ENCODE peak calls at places on chromosomes 4 and X, in ten cellular contexts. One of them, this sample, is unnamed.

GRCh38 chr4:88352062-88352461 is 26.6 kb upstream of the HERC6 start:
- DNase-seq in K562: no peak
- DNase-seq in mesenchymal stem cell: peak; percentile 34
- DNase-seq in neuronal stem cell: no peak
- DNase-seq in hepatocyte: no peak
- DNase-seq in SK-N-SH: no peak
- DNase-seq in GM23248: peak; percentile 76
- DNase-seq in neural progenitor cell: no peak
- DNase-seq in osteoblast: no peak
- DNase-seq in IMR-90: peak; percentile 16
- DNase-seq in this sample: no peak

GRCh38 chr4:140809671-140810070 is 53.5 kb upstream of the TBC1D9 start:
- DNase-seq in SK-N-SH: no peak
- DNase-seq in mesenchymal stem cell: no peak
- DNase-seq in GM23248: no peak
- DNase-seq in IMR-90: no peak
- DNase-seq in K562: no peak
- DNase-seq in hepatocyte: no peak
- DNase-seq in neural progenitor cell: no peak
- DNase-seq in neuronal stem cell: no peak
- DNase-seq in osteoblast: no peak
- DNase-seq in this sample: no peak

GRCh38 chr4:72951628-72952027 is 117.9 kb downstream of the COX18 start:
- DNase-seq in GM23248: no peak
- DNase-seq in neuronal stem cell: no peak
- DNase-seq in osteoblast: no peak
- DNase-seq in IMR-90: no peak
- DNase-seq in neural progenitor cell: no peak
- DNase-seq in K562: no peak
- DNase-seq in mesenchymal stem cell: no peak
- DNase-seq in hepatocyte: no peak
- DNase-seq in SK-N-SH: no peak
- DNase-seq in this sample: no peak

GRCh38 chr4:82799006-82799881 is 648 bp upstream of the SCD5 start:
- DNase-seq in osteoblast: no peak
- DNase-seq in GM23248: peak; percentile 48
- DNase-seq in SK-N-SH: peak; percentile 44
- DNase-seq in neuronal stem cell: no peak
- DNase-seq in mesenchymal stem cell: no peak
- DNase-seq in hepatocyte: no peak
- DNase-seq in K562: no peak
- DNase-seq in IMR-90: no peak
- DNase-seq in neural progenitor cell: peak; percentile 66
- DNase-seq in this sample: no peak

GRCh38 chrX:132615396-132616131 is 126.7 kb upstream of the MBNL3 start:
- DNase-seq in K562: peak; percentile 28
- DNase-seq in osteoblast: no peak
- DNase-seq in GM23248: peak; percentile 45
- DNase-seq in neuronal stem cell: peak; percentile 32
- DNase-seq in SK-N-SH: no peak
- DNase-seq in hepatocyte: peak; percentile 70
- DNase-seq in IMR-90: peak; percentile 12
- DNase-seq in mesenchymal stem cell: peak; percentile 60
- DNase-seq in neural progenitor cell: peak; percentile 65
- DNase-seq in this sample: peak; percentile 47

GRCh38 chrX:18422325-18422724 is 3.1 kb upstream of the CDKL5 start:
- DNase-seq in osteoblast: peak; percentile 82
- DNase-seq in IMR-90: peak; percentile 94
- DNase-seq in neural progenitor cell: no peak
- DNase-seq in SK-N-SH: no peak
- DNase-seq in neuronal stem cell: no peak
- DNase-seq in mesenchymal stem cell: peak; percentile 88
- DNase-seq in hepatocyte: no peak
- DNase-seq in K562: no peak
- DNase-seq in GM23248: peak; percentile 92
- DNase-seq in this sample: no peak

GRCh38 chr4:6686104-6686787 is 7.4 kb upstream of the S100P start:
- DNase-seq in hepatocyte: no peak
- DNase-seq in mesenchymal stem cell: no peak
- DNase-seq in SK-N-SH: no peak
- DNase-seq in neural progenitor cell: no peak
- DNase-seq in osteoblast: peak; percentile 31
- DNase-seq in K562: no peak
- DNase-seq in IMR-90: no peak
- DNase-seq in GM23248: no peak
- DNase-seq in neuronal stem cell: no peak
- DNase-seq in this sample: no peak

GRCh38 chr4:31051565-31051964 is 331.4 kb downstream of the PCDH7 start:
- DNase-seq in neuronal stem cell: no peak
- DNase-seq in osteoblast: no peak
- DNase-seq in SK-N-SH: no peak
- DNase-seq in IMR-90: peak; percentile 18
- DNase-seq in mesenchymal stem cell: no peak
- DNase-seq in hepatocyte: no peak
- DNase-seq in neural progenitor cell: no peak
- DNase-seq in GM23248: no peak
- DNase-seq in K562: no peak
- DNase-seq in this sample: no peak

GRCh38 chrX:154371771-154372300 is 2.6 kb downstream of the FLNA start:
- DNase-seq in mesenchymal stem cell: no peak
- DNase-seq in IMR-90: no peak
- DNase-seq in K562: no peak
- DNase-seq in SK-N-SH: no peak
- DNase-seq in GM23248: no peak
- DNase-seq in neuronal stem cell: no peak
- DNase-seq in neural progenitor cell: peak; percentile 33
- DNase-seq in hepatocyte: no peak
- DNase-seq in osteoblast: no peak
- DNase-seq in this sample: no peak

GRCh38 chrX:129769467-129770154 is 10.1 kb upstream of the SASH3 start:
- DNase-seq in hepatocyte: no peak
- DNase-seq in K562: no peak
- DNase-seq in IMR-90: no peak
- DNase-seq in osteoblast: no peak
- DNase-seq in mesenchymal stem cell: no peak
- DNase-seq in GM23248: no peak
- DNase-seq in neural progenitor cell: peak; percentile 11
- DNase-seq in neuronal stem cell: no peak
- DNase-seq in SK-N-SH: no peak
- DNase-seq in this sample: peak; percentile 96

GRCh38 chrX:135494453-135494852 is 26.0 kb upstream of the INTS6L start:
- DNase-seq in K562: no peak
- DNase-seq in mesenchymal stem cell: no peak
- DNase-seq in GM23248: no peak
- DNase-seq in osteoblast: no peak
- DNase-seq in IMR-90: no peak
- DNase-seq in neural progenitor cell: no peak
- DNase-seq in hepatocyte: no peak
- DNase-seq in neuronal stem cell: no peak
- DNase-seq in SK-N-SH: no peak
- DNase-seq in this sample: no peak

GRCh38 chrX:135489542-135489941 is 30.9 kb upstream of the INTS6L start:
- DNase-seq in SK-N-SH: no peak
- DNase-seq in hepatocyte: no peak
- DNase-seq in IMR-90: no peak
- DNase-seq in GM23248: no peak
- DNase-seq in mesenchymal stem cell: no peak
- DNase-seq in neural progenitor cell: no peak
- DNase-seq in osteoblast: no peak
- DNase-seq in K562: no peak
- DNase-seq in neuronal stem cell: no peak
- DNase-seq in this sample: peak; percentile 33

DNA sequence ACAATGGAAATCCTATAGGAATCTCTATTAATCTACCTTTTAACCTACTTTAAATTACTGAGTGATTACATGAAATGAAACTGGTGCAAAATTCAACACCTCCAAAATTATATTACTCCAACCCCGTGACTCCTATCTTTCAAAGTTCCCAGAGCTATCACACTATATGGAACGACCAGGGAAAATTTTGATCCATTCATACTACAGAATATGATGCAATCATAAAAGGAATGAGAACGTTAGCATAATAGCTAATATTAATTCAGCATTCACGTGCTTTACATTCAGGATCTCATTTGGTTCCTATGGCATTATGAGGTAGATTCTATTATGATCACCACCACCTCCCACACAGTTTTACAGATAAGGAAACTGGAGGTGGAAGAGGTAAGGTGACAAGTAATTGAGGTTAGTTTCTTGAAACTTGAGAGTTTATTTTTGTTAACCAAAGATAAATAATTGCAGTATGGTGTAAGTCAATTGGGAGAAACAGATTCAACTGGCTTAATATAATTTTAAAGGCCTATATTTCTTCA is 29.4 kb upstream of the INTS6L start:
- DNase-seq in K562: no peak
- DNase-seq in hepatocyte: no peak
- DNase-seq in mesenchymal stem cell: no peak
- DNase-seq in IMR-90: no peak
- DNase-seq in SK-N-SH: no peak
- DNase-seq in neural progenitor cell: no peak
- DNase-seq in osteoblast: no peak
- DNase-seq in GM23248: no peak
- DNase-seq in neuronal stem cell: no peak
- DNase-seq in this sample: no peak
- H3K27ac ChIP-seq in K562: no peak overlapping the region
- H3K27ac ChIP-seq in hepatocyte: no peak overlapping the region
- H3K27ac ChIP-seq in mesenchymal stem cell: no peak overlapping the region
- H3K27ac ChIP-seq in IMR-90: no peak overlapping the region
- H3K27ac ChIP-seq in SK-N-SH: no peak overlapping the region
- H3K27ac ChIP-seq in neural progenitor cell: no peak overlapping the region
- H3K27ac ChIP-seq in osteoblast: no peak overlapping the region
- H3K27ac ChIP-seq in GM23248: no peak overlapping the region
- H3K27ac ChIP-seq in neuronal stem cell: no peak overlapping the region
- H3K27ac ChIP-seq in this sample: no peak overlapping the region

DNA sequence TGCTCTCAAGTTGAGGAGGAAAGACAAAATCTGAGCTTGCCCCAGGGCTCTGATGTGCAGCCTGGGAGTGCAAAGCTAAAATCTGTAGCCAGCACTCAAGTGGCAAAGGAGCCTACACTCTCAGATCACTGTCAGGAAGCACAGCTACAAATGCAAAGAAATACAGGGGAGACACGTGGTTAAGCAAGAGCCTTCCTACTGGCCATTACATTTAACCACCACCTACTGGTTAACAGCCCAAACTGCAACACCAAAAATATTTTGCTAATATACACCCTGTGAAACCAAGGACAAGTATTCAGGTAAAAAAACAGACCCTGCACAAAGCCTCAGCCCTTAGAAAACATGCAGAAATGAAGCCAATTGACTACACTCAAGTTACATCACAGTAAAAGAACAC is 170.4 kb upstream of the FGF16 start:
- DNase-seq in hepatocyte: no peak
- DNase-seq in neuronal stem cell: no peak
- DNase-seq in SK-N-SH: no peak
- DNase-seq in mesenchymal stem cell: no peak
- DNase-seq in GM23248: no peak
- DNase-seq in K562: no peak
- DNase-seq in IMR-90: no peak
- DNase-seq in osteoblast: no peak
- DNase-seq in neural progenitor cell: no peak
- DNase-seq in this sample: peak; percentile 15
- H3K9me3 ChIP-seq in hepatocyte: no peaks in the 10 kb centered on the region
- H3K9me3 ChIP-seq in neuronal stem cell: no peaks in the 10 kb centered on the region
- H3K9me3 ChIP-seq in SK-N-SH: no peaks in the 10 kb centered on the region
- H3K9me3 ChIP-seq in mesenchymal stem cell: peaks cover 13% of the 10 kb centered on the region
- H3K9me3 ChIP-seq in GM23248: no peaks in the 10 kb centered on the region
- H3K9me3 ChIP-seq in K562: no peaks in the 10 kb centered on the region
- H3K9me3 ChIP-seq in IMR-90: peaks cover 7% of the 10 kb centered on the region
- H3K9me3 ChIP-seq in osteoblast: no peaks in the 10 kb centered on the region
- H3K9me3 ChIP-seq in neural progenitor cell: peaks cover 4% of the 10 kb centered on the region
- H3K9me3 ChIP-seq in this sample: no peaks in the 10 kb centered on the region

DNA sequence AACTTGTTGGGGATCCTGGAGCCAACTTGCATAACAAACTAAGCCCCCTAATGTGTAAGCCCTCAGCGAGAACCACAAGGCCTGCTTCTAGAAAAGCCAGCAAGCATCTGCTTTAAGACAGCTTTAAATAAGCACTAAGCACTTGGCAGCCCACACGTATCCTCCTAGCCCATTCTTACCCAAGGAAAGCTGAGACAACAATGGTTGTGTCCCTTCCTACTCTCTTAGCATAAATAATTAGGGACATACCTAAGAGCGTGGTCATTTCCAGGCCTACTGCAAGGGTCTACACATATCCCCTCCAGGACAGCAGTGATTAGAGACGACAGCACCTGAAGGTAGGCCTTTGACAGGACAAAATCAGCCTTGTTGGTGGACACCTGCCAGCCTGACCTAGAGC is 322.8 kb upstream of the PPARGC1A start:
- DNase-seq in GM23248: no peak
- DNase-seq in neural progenitor cell: no peak
- DNase-seq in SK-N-SH: no peak
- DNase-seq in K562: no peak
- DNase-seq in osteoblast: no peak
- DNase-seq in IMR-90: no peak
- DNase-seq in hepatocyte: no peak
- DNase-seq in mesenchymal stem cell: no peak
- DNase-seq in neuronal stem cell: no peak
- DNase-seq in this sample: no peak
- H2AFZ ChIP-seq in GM23248: no peak overlapping the region
- H2AFZ ChIP-seq in neural progenitor cell: no peak overlapping the region
- H2AFZ ChIP-seq in SK-N-SH: no peak overlapping the region
- H2AFZ ChIP-seq in K562: no peak overlapping the region
- H2AFZ ChIP-seq in osteoblast: no peak overlapping the region
- H2AFZ ChIP-seq in IMR-90: no peak overlapping the region
- H2AFZ ChIP-seq in hepatocyte: no peak overlapping the region
- H2AFZ ChIP-seq in mesenchymal stem cell: no peak overlapping the region
- H2AFZ ChIP-seq in neuronal stem cell: no peak overlapping the region
- H2AFZ ChIP-seq in this sample: no peak overlapping the region

DNA sequence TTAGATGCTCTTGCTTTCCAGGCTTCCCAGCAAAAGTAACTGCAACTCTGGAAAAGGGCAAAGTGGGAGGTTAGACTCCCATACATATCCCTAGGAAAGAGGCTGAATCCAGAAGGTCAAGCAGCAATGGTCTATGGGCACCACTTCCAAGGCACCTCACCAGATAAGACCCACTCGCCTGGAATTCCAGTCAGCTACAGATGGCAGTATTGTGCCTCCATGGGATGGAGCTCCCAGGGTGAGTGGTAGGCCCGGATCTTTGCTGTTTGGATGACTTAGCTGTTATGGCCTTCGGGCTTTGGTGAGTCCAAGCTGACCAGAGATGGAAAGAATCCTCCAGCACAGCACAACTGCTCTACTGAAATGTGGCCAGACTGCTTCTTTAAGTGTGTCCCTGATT is 688.0 kb downstream of the PCDH19 start:
- DNase-seq in GM23248: no peak
- DNase-seq in mesenchymal stem cell: no peak
- DNase-seq in neural progenitor cell: no peak
- DNase-seq in SK-N-SH: no peak
- DNase-seq in osteoblast: no peak
- DNase-seq in neuronal stem cell: no peak
- DNase-seq in K562: no peak
- DNase-seq in hepatocyte: no peak
- DNase-seq in IMR-90: no peak
- DNase-seq in this sample: no peak
- H3K27ac ChIP-seq in GM23248: no peak overlapping the region
- H3K27ac ChIP-seq in mesenchymal stem cell: no peak overlapping the region
- H3K27ac ChIP-seq in neural progenitor cell: no peak overlapping the region
- H3K27ac ChIP-seq in SK-N-SH: no peak overlapping the region
- H3K27ac ChIP-seq in osteoblast: no peak overlapping the region
- H3K27ac ChIP-seq in neuronal stem cell: no peak overlapping the region
- H3K27ac ChIP-seq in K562: no peak overlapping the region
- H3K27ac ChIP-seq in hepatocyte: no peak overlapping the region
- H3K27ac ChIP-seq in IMR-90: no peak overlapping the region
- H3K27ac ChIP-seq in this sample: no peak overlapping the region

GRCh38 chr4:273312-274017 is 31.8 kb downstream of the ZNF732 start:
- DNase-seq in GM23248: no peak
- DNase-seq in hepatocyte: no peak
- DNase-seq in mesenchymal stem cell: no peak
- DNase-seq in IMR-90: no peak
- DNase-seq in K562: no peak
- DNase-seq in osteoblast: no peak
- DNase-seq in neuronal stem cell: no peak
- DNase-seq in neural progenitor cell: no peak
- DNase-seq in SK-N-SH: no peak
- DNase-seq in this sample: no peak
- H3K9me3 ChIP-seq in GM23248: peaks cover 24% of the 10 kb centered on the region
- H3K9me3 ChIP-seq in hepatocyte: peaks cover 47% of the 10 kb centered on the region
- H3K9me3 ChIP-seq in mesenchymal stem cell: peaks cover 96% of the 10 kb centered on the region
- H3K9me3 ChIP-seq in IMR-90: peaks cover 17% of the 10 kb centered on the region
- H3K9me3 ChIP-seq in K562: peaks cover 3% of the 10 kb centered on the region
- H3K9me3 ChIP-seq in osteoblast: peaks cover 32% of the 10 kb centered on the region
- H3K9me3 ChIP-seq in neuronal stem cell: peaks cover 88% of the 10 kb centered on the region
- H3K9me3 ChIP-seq in neural progenitor cell: peaks cover 61% of the 10 kb centered on the region
- H3K9me3 ChIP-seq in SK-N-SH: peaks cover 64% of the 10 kb centered on the region
- H3K9me3 ChIP-seq in this sample: peaks cover 83% of the 10 kb centered on the region

This sample was measured in OCI-LY7.